ENCODE peak calls at places on chromosome 1, in six cellular contexts. W, R, F, A, N and O are unnamed samples.
A peak's percentile ranks its signal among the peaks of the same experiment; 100 is the strongest.

GRCh38 chr1:14404847-14405246 is 193.6 kb upstream of the KAZN start:
- DNase-seq in W (peak; percentile 6), R (no peak), F (no peak), A (no peak), N (no peak), O (no peak)

GRCh38 chr1:218312509-218312908 is 27.4 kb downstream of the RRP15 start:
- DNase-seq in W (peak; percentile 38), R (peak; percentile 29), F (no peak), A (no peak), N (no peak), O (no peak)

GRCh38 chr1:88061106-88061829 is 622.8 kb upstream of the PKN2 start:
- DNase-seq in W (peak; percentile 70), R (peak; percentile 44), F (peak; percentile 94), A (no peak), N (peak; percentile 38), O (peak; percentile 72)

GRCh38 chr1:45205000-45205909 is 1.1 kb downstream of the ZSWIM5 start:
- DNase-seq in W (peak; percentile 34), R (peak; percentile 35), F (no peak), A (no peak), N (no peak), O (peak; percentile 72)

GRCh38 chr1:177589166-177589565 is 380.7 kb downstream of the SEC16B start:
- DNase-seq in W (no peak), R (no peak), F (no peak), A (no peak), N (no peak), O (no peak)

GRCh38 chr1:75991497-75992114 is 59.4 kb upstream of the ASB17 start:
- DNase-seq in W (peak; percentile 83), R (peak; percentile 62), F (peak; percentile 65), A (peak; percentile 79), N (peak; percentile 69), O (peak; percentile 93)

GRCh38 chr1:248757784-248758195 is 2.2 kb upstream of the LYPD8 start:
- DNase-seq in W (no peak), R (no peak), F (no peak), A (no peak), N (no peak), O (no peak)

GRCh38 chr1:87334351-87335174 is 5.9 kb downstream of the LMO4 start:
- DNase-seq in W (peak; percentile 36), R (peak; percentile 37), F (peak; percentile 24), A (peak; percentile 21), N (no peak), O (peak; percentile 39)

GRCh38 chr1:41773144-41773571 is 145.6 kb downstream of the HIVEP3 start:
- DNase-seq in W (peak; percentile 80), R (peak; percentile 65), F (peak; percentile 59), A (no peak), N (peak; percentile 87), O (no peak)

GRCh38 chr1:231093158-231093922 is 53.3 kb upstream of the FAM89A start:
- DNase-seq in W (no peak), R (peak; percentile 4), F (no peak), A (no peak), N (no peak), O (no peak)

GRCh38 chr1:84570436-84571149 is 3.6 kb downstream of the CTBS start:
- DNase-seq in W (peak; percentile 57), R (peak; percentile 84), F (peak; percentile 12), A (no peak), N (no peak), O (no peak)

GRCh38 chr1:42211224-42211623 is 46.7 kb upstream of the GUCA2A start:
- DNase-seq in W (peak; percentile 69), R (no peak), F (peak; percentile 52), A (no peak), N (no peak), O (no peak)

GRCh38 chr1:206931709-206932108 is 10.0 kb upstream of the FCMR start:
- DNase-seq in W (no peak), R (no peak), F (no peak), A (peak; percentile 59), N (no peak), O (no peak)

GRCh38 chr1:230713915-230714764 is at the start of gene AGT:
- DNase-seq in W (peak; percentile 92), R (peak; percentile 85), F (no peak), A (no peak), N (peak; percentile 50), O (peak; percentile 77)

GRCh38 chr1:181998858-181999257 is 62.7 kb downstream of the ZNF648 start:
- DNase-seq in W (no peak), R (no peak), F (no peak), A (no peak), N (no peak), O (no peak)

GRCh38 chr1:109306832-109307362 is at the start of gene MYBPHL:
- DNase-seq in W (no peak), R (no peak), F (no peak), A (peak; percentile 91), N (no peak), O (peak; percentile 58)

GRCh38 chr1:185267278-185267677 is 49.8 kb downstream of the IVNS1ABP start:
- DNase-seq in W (no peak), R (no peak), F (no peak), A (no peak), N (no peak), O (no peak)

GRCh38 chr1:54262244-54262643 is 62.3 kb downstream of the MRPL37 start:
- DNase-seq in W (no peak), R (no peak), F (no peak), A (no peak), N (no peak), O (no peak)

GRCh38 chr1:22533244-22533643 is 30.0 kb upstream of the EPHA8 start:
- DNase-seq in W (no peak), R (no peak), F (no peak), A (no peak), N (no peak), O (no peak)

GRCh38 chr1:92273039-92273438 is 25.7 kb downstream of the GLMN start:
- DNase-seq in W (no peak), R (no peak), F (no peak), A (no peak), N (peak; percentile 26), O (no peak)
- H3K36me3 ChIP-seq in W (peaks cover 3% of the 10 kb centered on the region), R (peaks cover 6% of the 10 kb centered on the region), F (peaks cover 6% of the 10 kb centered on the region), A (peaks cover 57% of the 10 kb centered on the region), N (peaks cover 2% of the 10 kb centered on the region), O (no peaks in the 10 kb centered on the region)

GRCh38 chr1:156122519-156123355 is 8.2 kb downstream of the LMNA start:
- DNase-seq in W (peak; percentile 92), R (peak; percentile 83), F (peak; percentile 67), A (peak; percentile 62), N (peak; percentile 84), O (peak; percentile 76)
- H4K20me1 ChIP-seq in W (peaks cover 69% of the 10 kb centered on the region), R (peaks cover 53% of the 10 kb centered on the region), F (no peaks in the 10 kb centered on the region), A (peaks cover 36% of the 10 kb centered on the region), N (peaks cover 22% of the 10 kb centered on the region), O (peaks cover 34% of the 10 kb centered on the region)

GRCh38 chr1:221154932-221155331 is 275.7 kb downstream of the HLX start:
- DNase-seq in W (no peak), R (no peak), F (no peak), A (no peak), N (no peak), O (no peak)

GRCh38 chr1:221159608-221160007 is 280.4 kb downstream of the HLX start:
- DNase-seq in W (no peak), R (no peak), F (no peak), A (no peak), N (no peak), O (no peak)

GRCh38 chr1:221162352-221162751 is 283.1 kb downstream of the HLX start:
- DNase-seq in W (no peak), R (no peak), F (no peak), A (no peak), N (no peak), O (no peak)

GRCh38 chr1:221161571-221162041 is 282.4 kb downstream of the HLX start:
- DNase-seq in W (peak; percentile 13), R (no peak), F (no peak), A (no peak), N (no peak), O (no peak)

DNA sequence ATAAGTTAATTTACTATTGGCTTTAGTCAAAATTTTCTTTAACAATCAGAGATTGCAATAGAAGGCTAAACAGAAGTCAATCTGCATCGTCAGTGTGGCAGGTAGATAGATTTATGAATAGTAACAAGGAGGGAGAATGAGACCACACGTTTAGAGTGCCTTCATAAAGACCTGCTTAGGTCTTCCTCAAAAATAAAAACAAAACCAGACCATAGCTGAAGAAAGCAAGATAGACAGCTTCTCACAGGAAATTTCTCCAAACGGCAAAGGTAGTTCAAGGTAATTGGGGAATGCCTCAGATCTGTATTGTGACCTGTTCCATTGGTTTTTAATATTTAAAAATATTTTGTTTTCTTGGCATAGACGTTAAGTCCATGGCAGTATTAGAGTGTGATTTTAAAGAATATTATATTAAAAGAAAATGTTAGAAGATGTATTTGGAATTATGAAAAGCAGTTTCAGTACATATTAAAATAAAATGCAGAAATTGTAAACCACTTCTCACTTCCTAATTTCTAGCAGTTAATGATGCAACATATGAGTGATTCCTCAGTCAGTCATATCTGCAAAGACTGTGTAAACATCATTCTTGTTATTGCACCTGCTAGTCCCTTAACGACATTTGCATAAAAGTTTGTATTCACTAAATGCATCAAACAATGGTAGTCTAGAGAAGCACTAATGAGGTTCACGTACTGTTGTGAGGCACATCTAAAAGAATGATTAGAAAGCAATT is 278.0 kb downstream of the HLX start:
- DNase-seq in W (no peak), R (no peak), F (no peak), A (no peak), N (no peak), O (no peak)
- H3K36me3 ChIP-seq in W (no peaks in the 10 kb centered on the region), R (no peaks in the 10 kb centered on the region), F (no peaks in the 10 kb centered on the region), A (no peaks in the 10 kb centered on the region), N (no peaks in the 10 kb centered on the region), O (no peaks in the 10 kb centered on the region)

GRCh38 chr1:6591644-6592043 is 11.0 kb downstream of the KLHL21 start:
- DNase-seq in W (no peak), R (no peak), F (no peak), A (no peak), N (no peak), O (no peak)
- H4K20me1 ChIP-seq in W (peaks cover 74% of the 10 kb centered on the region), R (peaks cover 96% of the 10 kb centered on the region), F (peaks cover 6% of the 10 kb centered on the region), A (peaks cover 23% of the 10 kb centered on the region), N (no peaks in the 10 kb centered on the region), O (peaks cover 5% of the 10 kb centered on the region)

GRCh38 chr1:35850051-35850450 is 33.0 kb upstream of the AGO1 start:
- DNase-seq in W (no peak), R (peak; percentile 13), F (no peak), A (no peak), N (no peak), O (no peak)

GRCh38 chr1:35850716-35851115 is 32.3 kb upstream of the AGO1 start:
- DNase-seq in W (no peak), R (no peak), F (no peak), A (no peak), N (no peak), O (no peak)

GRCh38 chr1:35845766-35846165 is 37.2 kb upstream of the AGO1 start:
- DNase-seq in W (peak; percentile 12), R (peak; percentile 70), F (no peak), A (no peak), N (no peak), O (no peak)

GRCh38 chr1:35847935-35848565 is 35.0 kb upstream of the AGO1 start:
- DNase-seq in W (no peak), R (no peak), F (no peak), A (no peak), N (no peak), O (no peak)

DNA sequence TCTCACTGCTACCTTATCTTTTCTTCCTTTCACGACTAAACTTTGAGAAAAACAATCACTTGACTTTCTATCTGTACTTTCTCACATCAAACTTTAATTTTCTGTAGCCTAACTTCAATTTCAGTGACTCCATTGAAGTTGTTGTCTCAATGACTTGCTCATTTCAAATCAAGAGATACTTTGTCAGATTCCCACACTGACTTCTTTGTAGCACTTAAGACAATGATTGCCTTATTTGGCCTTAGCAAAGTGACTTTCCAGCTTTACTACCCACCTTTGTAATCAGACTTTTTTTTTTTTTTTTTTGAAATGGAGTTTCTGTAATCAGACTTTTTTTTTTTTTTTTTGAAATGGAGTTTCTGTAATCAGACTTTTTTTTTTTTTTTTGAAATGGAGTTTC is 37.0 kb downstream of the AGO4 start:
- DNase-seq in W (no peak), R (no peak), F (no peak), A (no peak), N (no peak), O (no peak)
- H3K36me3 ChIP-seq in W (peaks cover 20% of the 10 kb centered on the region), R (peaks cover 9% of the 10 kb centered on the region), F (peaks cover 4% of the 10 kb centered on the region), A (peaks cover 12% of the 10 kb centered on the region), N (no peaks in the 10 kb centered on the region), O (peaks cover 2% of the 10 kb centered on the region)